ENCODE peak calls at places on chromosome X, in seven cellular contexts. E, S, W, G, J, L and M are unnamed samples.

GRCh38 chrX:45322382-45322781 is 121.7 kb upstream of the DIPK2B start:
- DNase-seq in E (no peak), W (peak), L (no peak), G (no peak), S (peak), J (peak), M (peak)

GRCh38 chrX:47218920-47219815 is 687 bp downstream of the CDK16 start:
- DNase-seq in W (peak), J (peak), G (peak), S (peak), E (peak), L (peak), M (no peak)

GRCh38 chrX:113400193-113400704 is 559.6 kb upstream of the AMOT start:
- DNase-seq in W (no peak), J (no peak), E (no peak), S (peak), G (no peak), L (no peak), M (peak)

GRCh38 chrX:3697701-3698279 is 15.7 kb downstream of the PRKX start:
- DNase-seq in J (no peak), W (no peak), L (no peak), S (peak), E (no peak), G (no peak), M (peak)

GRCh38 chrX:41259516-41259915 is 74.4 kb upstream of the DDX3X start:
- DNase-seq in L (no peak), S (no peak), G (no peak), J (no peak), E (no peak), W (no peak), M (no peak)

GRCh38 chrX:29872831-29873230 is 342.5 kb upstream of the MAGEB2 start:
- DNase-seq in S (no peak), G (no peak), J (no peak), W (no peak), L (no peak), E (no peak), M (no peak)

GRCh38 chrX:8868906-8869305 is 67.7 kb upstream of the FAM9A start:
- DNase-seq in S (peak), W (no peak), E (no peak), J (no peak), L (no peak), G (no peak), M (peak)

GRCh38 chrX:78652971-78653822 is 5.9 kb downstream of the RTL3 start:
- DNase-seq in L (no peak), E (no peak), W (no peak), G (no peak), S (peak), J (no peak), M (peak)

GRCh38 chrX:123675154-123675553 is 57.7 kb downstream of the THOC2 start:
- DNase-seq in S (no peak), G (no peak), E (no peak), J (no peak), L (no peak), W (no peak), M (no peak)

GRCh38 chrX:21905976-21906375 is 34.5 kb upstream of the SMS start:
- DNase-seq in L (no peak), E (no peak), W (no peak), S (no peak), J (no peak), G (no peak), M (peak)

GRCh38 chrX:10086683-10087082 is 70.1 kb upstream of the CLCN4 start:
- DNase-seq in G (no peak), S (no peak), E (no peak), W (no peak), L (no peak), J (no peak), M (no peak)

GRCh38 chrX:41036668-41037326 is 48.4 kb upstream of the USP9X start:
- DNase-seq in W (peak), L (no peak), E (no peak), S (no peak), G (no peak), J (no peak), M (no peak)

GRCh38 chrX:119503484-119503861 is 35.2 kb downstream of the SLC25A5 start:
- DNase-seq in L (no peak), S (peak), E (no peak), W (peak), G (no peak), J (no peak), M (peak)

GRCh38 chrX:41481264-41482109 is 34.3 kb downstream of the NYX start:
- DNase-seq in E (no peak), S (peak), J (peak), G (peak), W (no peak), L (peak), M (no peak)

GRCh38 chrX:52923781-52924241 is 26.7 kb downstream of the FAM156B start:
- DNase-seq in W (peak), E (no peak), S (peak), L (no peak), J (no peak), G (no peak), M (peak)

GRCh38 chrX:20378291-20378920 is 111.7 kb upstream of the RPS6KA3 start:
- DNase-seq in S (peak), L (no peak), G (no peak), E (no peak), J (no peak), W (peak), M (peak)

GRCh38 chrX:53196678-53197077 is 28.3 kb downstream of the KDM5C start:
- DNase-seq in J (no peak), G (no peak), L (no peak), W (no peak), S (no peak), E (no peak), M (no peak)

GRCh38 chrX:80266287-80266686 is 154.0 kb upstream of the TENT5D start:
- DNase-seq in S (no peak), W (no peak), E (no peak), L (no peak), J (no peak), G (no peak), M (no peak)

GRCh38 chrX:85419293-85419692 is 39.8 kb upstream of the POF1B start:
- DNase-seq in G (no peak), E (no peak), S (peak), J (no peak), L (no peak), W (no peak), M (no peak)

GRCh38 chrX:26873736-26874135 is 589.4 kb downstream of the PPP4R3C start:
- DNase-seq in S (no peak), J (no peak), E (no peak), L (no peak), G (no peak), W (no peak), M (no peak)